ENCODE peak calls at places on chromosomes 5 and 9, in six cellular contexts. B is uterus, L is MM.1S, C is hepatocyte, W is suprapubic skin, H is PC-9. Z is an unnamed sample.

GRCh38 chr5:170757182-170757601 is 26.3 kb upstream of the GABRP start:
- DNase-seq in B (no peak), L (no peak), C (peak), W (no peak), H (peak), Z (peak)

GRCh38 chr5:149014634-149015033 is 48.2 kb downstream of the SH3TC2 start:
- DNase-seq in B (no peak), L (peak), C (no peak), W (no peak), H (no peak), Z (no peak)

GRCh38 chr5:80269991-80270438 is 14.2 kb upstream of the SERINC5 start:
- DNase-seq in B (no peak), L (no peak), C (no peak), W (no peak), H (no peak), Z (no peak)

GRCh38 chr9:126147620-126148522 is 178.8 kb upstream of the MVB12B start:
- DNase-seq in B (no peak), L (no peak), C (no peak), W (peak), H (no peak), Z (no peak)

GRCh38 chr9:86406366-86406765 is 52.2 kb upstream of the TUT7 start:
- DNase-seq in B (peak), L (no peak), C (peak), W (no peak), H (peak), Z (no peak)

GRCh38 chr5:65809817-65810531 is 88.0 kb downstream of the NLN start:
- DNase-seq in B (peak), L (no peak), C (peak), W (no peak), H (peak), Z (peak)

GRCh38 chr9:88501086-88501485 is 33.9 kb upstream of the NXNL2 start:
- DNase-seq in B (no peak), L (no peak), C (no peak), W (peak), H (no peak), Z (no peak)

GRCh38 chr5:154797762-154798161 is 42.6 kb downstream of the LARP1 start:
- DNase-seq in B (no peak), L (no peak), C (no peak), W (no peak), H (no peak), Z (no peak)

GRCh38 chr5:124740991-124741583 is 5.4 kb downstream of the ZNF608 start:
- DNase-seq in B (no peak), L (no peak), C (no peak), W (no peak), H (no peak), Z (no peak)

GRCh38 chr9:89888233-89888632 is 283.4 kb downstream of the GADD45G start:
- DNase-seq in B (no peak), L (no peak), C (no peak), W (peak), H (no peak), Z (no peak)

GRCh38 chr9:4750021-4750673 is 9.1 kb upstream of the AK3 start:
- DNase-seq in B (no peak), L (peak), C (peak), W (no peak), H (no peak), Z (no peak)

GRCh38 chr9:128558431-128559310 is 6.3 kb downstream of the SPTAN1 start:
- DNase-seq in B (peak), L (peak), C (peak), W (peak), H (peak), Z (peak)

GRCh38 chr5:64397552-64397951 is 108.3 kb upstream of the RGS7BP start:
- DNase-seq in B (no peak), L (no peak), C (no peak), W (no peak), H (no peak), Z (no peak)

GRCh38 chr5:67094476-67095300 is 101.9 kb downstream of the CD180 start:
- DNase-seq in B (peak), L (no peak), C (no peak), W (no peak), H (no peak), Z (no peak)

GRCh38 chr9:120608421-120608820 is 28.5 kb upstream of the CDK5RAP2 start:
- DNase-seq in B (no peak), L (no peak), C (no peak), W (no peak), H (no peak), Z (no peak)

GRCh38 chr5:122612901-122613300 is 162.0 kb upstream of the SNX2 start:
- DNase-seq in B (no peak), L (no peak), C (no peak), W (no peak), H (no peak), Z (no peak)

GRCh38 chr5:135641329-135642178 is 62.8 kb upstream of the CXCL14 start:
- DNase-seq in B (no peak), L (no peak), C (no peak), W (no peak), H (no peak), Z (no peak)

GRCh38 chr9:76617510-76618194 is 146.6 kb upstream of the PCA3 start:
- DNase-seq in B (no peak), L (no peak), C (no peak), W (no peak), H (no peak), Z (no peak)

GRCh38 chr5:21171038-21171437 is 1183.0 kb upstream of the CDH18 start:
- DNase-seq in B (no peak), L (no peak), C (no peak), W (no peak), H (no peak), Z (no peak)

GRCh38 chr9:92266486-92266885 is 27.0 kb downstream of the IARS1 start:
- DNase-seq in B (no peak), L (no peak), C (no peak), W (no peak), H (no peak), Z (no peak)

GRCh38 chr9:92275541-92275940 is 18.0 kb downstream of the IARS1 start:
- DNase-seq in B (no peak), L (no peak), C (no peak), W (no peak), H (no peak), Z (no peak)

GRCh38 chr9:92265159-92265558 is 28.3 kb downstream of the IARS1 start:
- DNase-seq in B (no peak), L (no peak), C (no peak), W (no peak), H (no peak), Z (no peak)

GRCh38 chr9:92276223-92277007 is 17.1 kb downstream of the IARS1 start:
- DNase-seq in B (no peak), L (no peak), C (no peak), W (no peak), H (no peak), Z (no peak)

GRCh38 chr9:92270511-92270910 is 23.0 kb downstream of the IARS1 start:
- DNase-seq in B (no peak), L (no peak), C (no peak), W (no peak), H (no peak), Z (no peak)
- H3K4me3 ChIP-seq in B (no peak), L (no peak), C (no peak), W (no peak), H (no peak), Z (no peak)

DNA sequence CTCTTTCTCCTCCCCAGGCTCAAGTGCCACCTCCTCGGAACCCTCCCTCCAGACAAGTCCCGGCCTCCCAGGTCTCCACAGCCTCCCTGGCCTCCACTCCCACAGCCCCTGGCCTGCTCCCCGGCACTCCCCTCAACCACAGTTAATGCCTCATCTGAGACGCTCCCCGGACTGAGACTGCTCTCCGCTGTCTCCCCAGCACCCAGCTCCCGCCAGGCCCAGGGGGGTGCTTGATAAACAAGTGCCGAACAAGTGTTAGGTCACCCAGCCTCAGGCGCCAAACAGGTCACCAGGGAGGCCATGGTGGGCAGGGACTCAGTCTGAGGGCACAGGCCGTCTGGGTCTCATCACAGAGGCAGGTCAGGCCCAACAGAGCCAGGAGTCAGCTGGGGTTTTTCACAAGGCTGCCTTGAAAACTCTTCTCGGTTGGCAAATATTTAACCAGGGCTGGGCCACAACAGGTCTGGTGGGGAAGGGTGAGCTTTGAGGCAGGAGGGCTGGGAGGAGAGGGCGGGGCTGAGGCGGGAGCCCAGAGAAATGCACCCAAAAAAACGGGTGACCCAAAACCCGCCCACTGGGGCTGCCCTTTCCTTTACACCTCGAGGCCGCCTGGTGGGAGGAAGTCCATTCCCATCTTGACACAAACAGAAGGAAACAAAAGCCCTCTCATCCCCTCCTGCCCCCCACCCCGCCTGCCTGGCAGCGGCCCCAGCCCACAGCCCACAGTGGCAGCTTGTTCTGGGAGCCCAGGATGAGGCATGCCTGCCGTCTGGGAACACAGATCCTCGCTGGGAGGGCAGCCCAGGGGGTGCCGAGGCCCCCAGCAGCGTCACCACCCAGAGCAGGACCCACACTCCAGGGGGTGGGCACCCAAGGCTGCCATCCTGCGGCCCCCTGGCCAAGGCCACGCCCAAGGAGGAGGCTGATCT is 66.6 kb upstream of the STXBP1 start:
- DNase-seq in B (no peak), L (no peak), C (peak), W (no peak), H (peak), Z (peak)
- TF ChIP-seq CTCF in B (no peak), L (no peak), C (no peak), W (no peak), H (peak), Z (peak)

GRCh38 chr9:85213650-85214607 is 527.8 kb downstream of the AGTPBP1 start:
- DNase-seq in B (no peak), L (no peak), C (no peak), W (no peak), H (no peak), Z (no peak)
- H3K27ac ChIP-seq in B (no peak), L (no peak), C (no peak), W (no peak), H (no peak), Z (no peak)

GRCh38 chr9:37971691-37972090 is 67.8 kb upstream of the SLC25A51 start:
- DNase-seq in B (no peak), L (no peak), C (no peak), W (no peak), H (no peak), Z (no peak)
- H3K4me3 ChIP-seq in B (no peak), L (no peak), C (no peak), W (no peak), H (no peak), Z (no peak)

GRCh38 chr9:116166713-116167112 is 13.1 kb downstream of the PAPPA start:
- DNase-seq in B (no peak), L (no peak), C (no peak), W (no peak), H (no peak), Z (no peak)
- TF ChIP-seq CTCF in B (no peak), L (peak), C (no peak), W (no peak), H (peak), Z (no peak)

GRCh38 chr5:131536211-131536826 is 98.7 kb downstream of the RAPGEF6 start:
- DNase-seq in B (no peak), L (peak), C (no peak), W (no peak), H (no peak), Z (no peak)
- H3K27ac ChIP-seq in B (no peak), L (peak), C (no peak), W (no peak), H (no peak), Z (no peak)

DNA sequence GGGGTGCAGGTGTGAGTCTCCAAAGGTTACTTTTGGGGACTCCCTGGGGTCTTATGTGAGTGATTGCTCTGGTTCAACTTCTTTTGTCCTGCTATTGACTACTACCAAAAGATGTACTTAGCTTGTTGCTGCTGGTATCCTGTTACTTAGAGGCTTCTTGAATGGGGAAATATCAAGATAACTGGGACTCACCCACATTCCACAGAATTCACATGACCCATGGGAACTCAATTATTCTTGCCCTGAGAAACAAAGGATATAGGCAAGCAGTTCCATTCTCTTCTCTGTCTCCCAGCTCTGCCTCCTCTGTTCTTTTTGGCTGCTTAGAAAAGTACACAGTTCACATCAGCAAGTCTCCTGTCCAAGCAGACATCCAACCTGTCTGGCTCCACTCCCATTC is 105.9 kb downstream of the UNC13B start:
- DNase-seq in B (no peak), L (no peak), C (no peak), W (no peak), H (no peak), Z (no peak)
- H3K4me3 ChIP-seq in B (no peak), L (no peak), C (no peak), W (no peak), H (no peak), Z (no peak)

GRCh38 chr5:163269624-163270023 is 167.8 kb upstream of the CCNG1 start:
- DNase-seq in B (no peak), L (peak), C (peak), W (no peak), H (no peak), Z (no peak)
- TF ChIP-seq CTCF in B (no peak), L (peak), C (peak), W (no peak), H (no peak), Z (no peak)

DNA sequence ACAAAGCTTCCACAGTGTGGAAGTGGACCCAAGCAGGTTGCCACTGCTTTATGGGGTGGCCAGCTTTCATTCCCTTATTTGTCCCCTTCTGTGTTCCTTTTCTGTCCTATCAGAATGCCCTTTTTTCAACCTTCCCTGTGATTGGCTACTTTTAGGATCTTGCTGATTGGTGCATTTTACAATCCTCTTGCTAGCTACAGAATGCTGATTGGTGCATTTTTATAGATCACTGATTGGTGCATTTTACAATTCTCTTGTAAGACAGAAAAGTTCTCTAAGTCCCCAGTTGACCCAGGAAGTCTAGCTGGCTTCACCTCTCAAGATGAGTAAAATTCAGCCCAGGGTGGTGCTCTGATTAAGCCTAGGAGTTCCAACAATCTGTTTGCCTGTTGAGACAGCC is 157.2 kb upstream of the ERCC6L2 start:
- DNase-seq in B (no peak), L (no peak), C (no peak), W (no peak), H (no peak), Z (no peak)
- H3K27ac ChIP-seq in B (no peak), L (no peak), C (peak), W (no peak), H (no peak), Z (no peak)

Z was measured in body of pancreas.